ENCODE peak calls at places on chromosomes 16 and 17, in five cellular contexts. G, R, Y, F and K are unnamed samples.

GRCh38 chr17:75313941-75314550 is 24.8 kb upstream of the SLC25A19 start:
- DNase-seq in G (no peak), F (peak), Y (peak), R (no peak), K (peak)

GRCh38 chr16:15948532-15949209 is 745 bp upstream of the ABCC1 start:
- DNase-seq in Y (peak), R (no peak), G (no peak), F (no peak), K (no peak)

GRCh38 chr17:31448467-31449077 is 57.1 kb downstream of the RAB11FIP4 start:
- DNase-seq in G (peak), Y (no peak), R (no peak), F (peak), K (peak)

GRCh38 chr17:40086150-40087044 is 14.0 kb downstream of the NR1D1 start:
- DNase-seq in Y (peak), R (peak), G (no peak), F (no peak), K (peak)

GRCh38 chr17:21373034-21373433 is 3.1 kb upstream of the KCNJ12 start:
- DNase-seq in R (no peak), G (no peak), Y (no peak), F (no peak), K (no peak)

GRCh38 chr16:66495440-66495839 is 54.5 kb downstream of the TK2 start:
- DNase-seq in F (no peak), Y (no peak), R (no peak), G (no peak), K (no peak)

GRCh38 chr16:4944333-4945281 is 7.7 kb upstream of the PPL start:
- DNase-seq in G (peak), Y (peak), R (peak), F (peak), K (peak)

GRCh38 chr17:68381076-68381900 is 76.0 kb downstream of the WIPI1 start:
- DNase-seq in R (no peak), F (peak), G (peak), Y (no peak), K (peak)

GRCh38 chr16:31090540-31090939 is 1.8 kb upstream of the PRSS53 start:
- DNase-seq in R (no peak), F (peak), G (no peak), Y (no peak), K (peak)

GRCh38 chr16:10349851-10350250 is 36.0 kb upstream of the ATF7IP2 start:
- DNase-seq in F (no peak), Y (no peak), G (no peak), R (no peak), K (no peak)

GRCh38 chr16:68235882-68236803 is at the start of gene ESRP2:
- DNase-seq in G (no peak), F (no peak), Y (peak), R (peak), K (no peak)

GRCh38 chr16:89319628-89319882 is 102.1 kb downstream of the ZNF778 start:
- DNase-seq in G (no peak), R (no peak), Y (no peak), F (no peak), K (no peak)

GRCh38 chr17:19706791-19707727 is 9.3 kb downstream of the SLC47A2 start:
- DNase-seq in R (no peak), G (no peak), Y (no peak), F (no peak), K (no peak)

GRCh38 chr17:44599298-44600175 is 42.3 kb downstream of the FZD2 start:
- DNase-seq in G (peak), Y (peak), R (peak), F (peak), K (peak)

GRCh38 chr17:49843774-49844350 is 4.0 kb downstream of the TAC4 start:
- DNase-seq in G (no peak), R (peak), Y (peak), F (no peak), K (no peak)

GRCh38 chr17:76314392-76315227 is 6.5 kb upstream of the QRICH2 start:
- DNase-seq in Y (no peak), R (no peak), F (peak), G (peak), K (peak)

GRCh38 chr17:15351487-15351840 is 10.1 kb upstream of the TEKT3 start:
- DNase-seq in F (no peak), G (no peak), R (no peak), Y (no peak), K (no peak)

GRCh38 chr16:71837150-71837549 is 8.6 kb upstream of the ATXN1L start:
- DNase-seq in F (no peak), Y (no peak), G (no peak), R (no peak), K (no peak)

GRCh38 chr17:77644981-77645380 is 313.5 kb upstream of the TNRC6C start:
- DNase-seq in G (no peak), R (peak), F (no peak), Y (peak), K (no peak)

GRCh38 chr16:22847690-22848089 is 33.7 kb downstream of the HS3ST2 start:
- DNase-seq in R (no peak), G (no peak), F (no peak), Y (no peak), K (no peak)
- TF ChIP-seq CTCF in R (no peak), G (no peak), F (no peak), Y (no peak), K (no peak)

GRCh38 chr16:51968756-51969155 is 578.2 kb downstream of the TOX3 start:
- DNase-seq in F (peak), R (no peak), Y (no peak), G (no peak), K (no peak)

GRCh38 chr16:51967566-51967965 is 579.4 kb downstream of the TOX3 start:
- DNase-seq in R (no peak), F (no peak), G (no peak), Y (no peak), K (no peak)

DNA sequence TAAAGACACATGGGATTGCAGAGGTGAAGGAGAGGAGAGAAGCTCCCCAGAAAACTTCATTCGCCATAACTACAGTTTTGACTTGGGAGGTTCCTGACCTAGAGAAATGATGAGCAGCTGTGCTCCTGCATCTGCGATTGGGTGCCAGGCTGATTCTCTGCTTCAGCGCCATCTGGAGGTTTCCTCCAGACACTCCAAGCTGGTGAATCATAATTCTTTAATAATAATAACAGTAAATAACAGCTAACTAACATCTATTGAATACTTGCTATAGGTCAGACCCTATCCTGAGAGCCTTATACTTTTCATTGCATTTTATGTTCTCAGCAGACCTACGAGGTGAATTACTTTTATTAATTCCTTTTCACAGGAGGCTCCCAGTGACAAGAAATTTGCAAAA is 575.8 kb downstream of the TOX3 start:
- DNase-seq in R (peak), Y (no peak), G (no peak), F (peak), K (peak)
- TF ChIP-seq CTCF in R (peak), Y (no peak), G (peak), F (peak), K (peak)

GRCh38 chr16:21175397-21175796 is 16.9 kb downstream of the LDAF1 start:
- DNase-seq in R (no peak), F (no peak), G (no peak), Y (peak), K (no peak)

GRCh38 chr16:21184834-21185233 is 26.4 kb downstream of the LDAF1 start:
- DNase-seq in R (no peak), Y (no peak), F (no peak), G (no peak), K (no peak)

GRCh38 chr16:21183995-21184394 is 25.5 kb downstream of the LDAF1 start:
- DNase-seq in F (no peak), R (no peak), G (no peak), Y (no peak), K (no peak)

GRCh38 chr16:21179126-21179982 is 20.9 kb downstream of the LDAF1 start:
- DNase-seq in F (no peak), Y (no peak), R (no peak), G (no peak), K (no peak)

DNA sequence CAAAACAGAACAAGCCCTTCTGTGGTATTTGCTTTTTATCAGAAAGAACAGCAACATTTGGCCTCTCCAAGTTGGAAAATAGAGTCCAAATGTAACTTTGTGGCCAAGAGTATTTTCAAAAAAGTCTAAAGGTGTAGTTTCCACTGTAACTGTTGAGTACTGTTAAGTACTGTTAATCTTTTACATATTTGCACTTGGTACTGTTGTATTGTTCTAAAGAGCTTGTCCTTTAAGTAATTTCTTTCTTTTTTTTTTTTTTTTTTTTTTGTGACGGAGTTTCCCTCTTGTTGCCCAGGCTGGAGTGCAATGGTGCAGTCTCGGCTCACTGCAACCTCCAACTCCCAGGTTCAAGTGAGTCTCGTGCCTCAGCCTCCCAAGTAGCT is 21.5 kb downstream of the LDAF1 start:
- DNase-seq in R (no peak), G (no peak), F (no peak), Y (no peak), K (no peak)
- TF ChIP-seq CTCF in R (no peak), G (no peak), F (no peak), Y (no peak), K (no peak)

GRCh38 chr16:64011650-64012049 is 1110.2 kb downstream of the CDH11 start:
- DNase-seq in F (no peak), G (no peak), R (no peak), Y (no peak), K (no peak)

GRCh38 chr16:64012166-64012565 is 1109.7 kb downstream of the CDH11 start:
- DNase-seq in Y (no peak), F (no peak), R (no peak), G (no peak), K (peak)

GRCh38 chr16:64008131-64008530 is 1113.7 kb downstream of the CDH11 start:
- DNase-seq in R (no peak), Y (no peak), F (no peak), G (no peak), K (peak)
- TF ChIP-seq CTCF in R (no peak), Y (no peak), F (no peak), G (peak), K (peak)

DNA sequence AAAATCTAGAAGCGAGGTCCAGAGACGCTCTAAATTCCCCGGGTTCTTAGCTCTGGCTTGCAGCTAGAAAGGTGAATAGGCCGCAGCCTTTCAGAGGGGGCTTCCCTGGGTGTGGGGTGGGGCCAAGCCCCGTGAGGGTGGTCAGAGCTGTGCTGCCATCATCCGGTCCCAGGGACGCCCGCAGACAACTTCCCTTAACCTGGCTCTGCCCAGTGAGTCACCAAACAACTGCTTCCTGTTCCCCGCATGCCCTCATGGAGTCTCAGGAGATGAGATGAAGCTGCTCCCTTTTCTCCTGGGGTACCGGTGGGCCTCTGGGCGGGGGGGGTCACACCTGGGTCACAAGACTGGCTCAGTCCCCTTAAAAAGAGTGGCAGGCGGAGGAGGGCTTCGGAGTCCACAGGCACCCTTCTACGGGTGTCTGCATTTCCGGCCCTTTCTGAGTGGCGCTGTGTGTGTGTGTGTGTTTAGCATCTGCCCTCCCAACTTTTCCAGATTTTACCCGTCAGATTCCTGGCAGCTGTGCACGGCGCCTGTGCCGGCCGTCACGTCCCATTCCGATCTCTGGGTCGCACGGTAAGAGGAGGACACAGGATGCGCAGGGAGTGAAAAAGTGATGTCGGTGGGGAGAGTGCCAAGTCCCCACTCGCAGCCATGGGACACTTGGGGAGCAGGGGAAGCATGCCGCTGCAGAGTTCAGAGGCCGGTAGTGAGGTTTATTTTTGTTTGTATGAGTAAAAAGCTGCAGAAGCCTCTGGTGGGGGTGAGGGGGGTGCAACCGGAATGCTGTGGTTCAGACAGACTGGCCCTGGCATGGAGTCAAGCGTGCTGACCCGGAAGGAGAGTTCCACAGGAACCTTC is 16.7 kb downstream of the HIC1 start:
- DNase-seq in R (no peak), G (peak), Y (no peak), F (peak), K (peak)
- TF ChIP-seq CTCF in R (no peak), G (no peak), Y (no peak), F (peak), K (peak)

GRCh38 chr16:3152273-3153076 is 17.6 kb downstream of the ZNF213 start:
- DNase-seq in R (peak), F (peak), G (peak), Y (peak), K (peak)
- TF ChIP-seq CTCF in R (peak), F (peak), G (peak), Y (no peak), K (peak)

DNA sequence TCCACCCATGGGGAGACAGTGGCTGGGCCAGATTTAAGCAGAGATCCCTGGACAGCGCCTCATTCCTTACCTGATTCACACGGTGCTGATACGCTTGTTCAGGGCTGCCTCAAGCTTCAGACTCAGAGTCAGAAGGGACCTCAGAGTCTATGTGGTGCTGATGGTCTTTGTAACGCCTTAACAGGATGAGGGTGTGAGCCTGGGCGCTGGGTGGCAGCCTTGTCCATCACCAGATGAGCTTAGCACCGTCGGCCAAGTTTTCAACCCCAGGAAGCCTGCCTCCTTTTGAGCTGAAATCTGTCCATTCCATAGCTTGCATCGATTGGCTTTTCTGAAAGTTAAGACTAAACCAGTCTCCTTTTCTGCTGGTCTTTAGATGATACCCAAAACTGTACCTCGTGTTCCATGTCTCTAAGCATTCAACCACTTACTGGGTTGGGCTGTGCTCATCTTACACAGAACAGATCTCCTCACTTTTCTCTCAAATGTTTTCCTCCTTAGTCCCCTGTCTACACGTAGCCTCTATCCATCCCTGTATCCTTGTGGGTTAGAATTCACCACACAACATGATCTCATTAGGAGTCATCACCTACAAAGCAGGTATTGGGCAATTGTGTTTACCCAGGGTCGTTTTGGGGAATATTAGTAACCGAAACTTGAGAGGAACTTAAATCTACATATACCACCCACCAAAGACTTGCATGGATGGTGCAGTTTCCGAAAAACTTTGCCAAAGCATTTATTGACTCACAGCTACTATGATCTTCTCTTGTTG is 573.4 kb downstream of the CDH13 start:
- DNase-seq in F (peak), Y (no peak), G (no peak), R (peak), K (peak)
- TF ChIP-seq CTCF in F (no peak), Y (no peak), G (no peak), R (peak), K (peak)